ENCODE peak calls at places on chromosomes 1 and 21, in ten cellular contexts. A is A549, J is transverse colon, P is pancreas, D is HepG2, K is fibroblast of pulmonary artery, T is aorta, N is esophagus muscularis mucosa, H is GM12865, Q is bronchial epithelial cell. L is an unnamed sample.

GRCh38 chr1:47637111-47637685 is 199.4 kb downstream of the FOXD2 start:
- DNase-seq in A (no peak), J (no peak), P (no peak), D (no peak), K (peak), T (no peak), N (no peak), H (no peak), Q (no peak), L (no peak)

GRCh38 chr1:113792471-113792870 is 19.8 kb downstream of the RSBN1 start:
- DNase-seq in A (no peak), J (no peak), P (no peak), D (no peak), K (no peak), T (no peak), N (no peak), H (peak), Q (no peak), L (no peak)

GRCh38 chr1:232423591-232423990 is 206.3 kb downstream of the SIPA1L2 start:
- DNase-seq in A (no peak), J (no peak), P (no peak), D (no peak), K (peak), T (no peak), N (no peak), H (no peak), Q (peak), L (no peak)

GRCh38 chr21:44789880-44790279 is 11.7 kb downstream of the UBE2G2 start:
- DNase-seq in A (no peak), J (no peak), P (no peak), D (no peak), K (no peak), T (no peak), N (no peak), H (no peak), Q (no peak), L (no peak)

GRCh38 chr1:17856496-17857108 is 101.5 kb downstream of the ACTL8 start:
- DNase-seq in A (no peak), J (no peak), P (no peak), D (no peak), K (no peak), T (no peak), N (no peak), H (no peak), Q (no peak), L (no peak)

GRCh38 chr21:44273046-44273445 is 11.3 kb upstream of the DNMT3L start:
- DNase-seq in A (no peak), J (no peak), P (peak), D (no peak), K (no peak), T (no peak), N (no peak), H (no peak), Q (no peak), L (no peak)

GRCh38 chr1:41861509-41862410 is 57.0 kb downstream of the HIVEP3 start:
- DNase-seq in A (no peak), J (no peak), P (no peak), D (no peak), K (no peak), T (no peak), N (no peak), H (no peak), Q (peak), L (no peak)

GRCh38 chr1:103284270-103284669 is 175.9 kb upstream of the COL11A1 start:
- DNase-seq in A (no peak), J (no peak), P (no peak), D (no peak), K (peak), T (no peak), N (no peak), H (no peak), Q (no peak), L (no peak)

GRCh38 chr1:172638885-172639831 is 19.7 kb upstream of the FASLG start:
- DNase-seq in A (peak), J (no peak), P (no peak), D (peak), K (peak), T (no peak), N (no peak), H (peak), Q (peak), L (no peak)

GRCh38 chr1:88801575-88802208 is 89.7 kb downstream of the GTF2B start:
- DNase-seq in A (no peak), J (no peak), P (no peak), D (no peak), K (peak), T (no peak), N (no peak), H (peak), Q (peak), L (no peak)

GRCh38 chr1:215113776-215114153 is 31.2 kb downstream of the KCNK2 start:
- DNase-seq in A (no peak), J (no peak), P (no peak), D (no peak), K (no peak), T (no peak), N (no peak), H (peak), Q (no peak), L (no peak)

GRCh38 chr21:39315603-39316002 is 2.2 kb upstream of the BRWD1 start:
- DNase-seq in A (no peak), J (no peak), P (no peak), D (no peak), K (no peak), T (no peak), N (no peak), H (no peak), Q (no peak), L (no peak)

GRCh38 chr1:229578168-229579100 is 19.9 kb upstream of the ABCB10 start:
- DNase-seq in A (no peak), J (no peak), P (no peak), D (no peak), K (no peak), T (no peak), N (no peak), H (no peak), Q (no peak), L (no peak)

GRCh38 chr1:225426395-225427248 is 1.2 kb downstream of the LBR start:
- DNase-seq in A (peak), J (peak), P (no peak), D (no peak), K (peak), T (no peak), N (no peak), H (peak), Q (peak), L (peak)

GRCh38 chr1:181531951-181532640 is 48.8 kb downstream of the CACNA1E start:
- DNase-seq in A (no peak), J (no peak), P (no peak), D (no peak), K (no peak), T (no peak), N (peak), H (no peak), Q (peak), L (no peak)

GRCh38 chr1:168623003-168623828 is 46.8 kb downstream of the XCL1 start:
- DNase-seq in A (peak), J (no peak), P (no peak), D (no peak), K (peak), T (peak), N (no peak), H (no peak), Q (peak), L (no peak)

GRCh38 chr1:15459771-15460719 is 3.5 kb downstream of the CELA2A start:
- DNase-seq in A (no peak), J (no peak), P (no peak), D (no peak), K (no peak), T (no peak), N (no peak), H (no peak), Q (peak), L (no peak)

GRCh38 chr1:231416896-231417295 is 5.2 kb downstream of the EGLN1 start:
- DNase-seq in A (no peak), J (no peak), P (no peak), D (no peak), K (no peak), T (no peak), N (no peak), H (peak), Q (no peak), L (no peak)

GRCh38 chr21:35051287-35051818 is 2.3 kb upstream of the RUNX1 start:
- DNase-seq in A (peak), J (peak), P (peak), D (peak), K (peak), T (peak), N (peak), H (peak), Q (peak), L (peak)

GRCh38 chr1:164311376-164311775 is 247.6 kb upstream of the PBX1 start:
- DNase-seq in A (no peak), J (no peak), P (no peak), D (no peak), K (no peak), T (no peak), N (no peak), H (no peak), Q (no peak), L (no peak)

GRCh38 chr1:46575300-46575699 is 23.9 kb upstream of the KNCN start:
- DNase-seq in A (no peak), J (no peak), P (no peak), D (no peak), K (no peak), T (no peak), N (no peak), H (no peak), Q (no peak), L (no peak)

GRCh38 chr21:20661745-20662470 is 336.3 kb upstream of the NCAM2 start:
- DNase-seq in A (no peak), J (no peak), P (no peak), D (no peak), K (no peak), T (no peak), N (no peak), H (no peak), Q (no peak), L (no peak)

GRCh38 chr1:63277195-63278192 is 44.9 kb upstream of the FOXD3 start:
- DNase-seq in A (no peak), J (peak), P (no peak), D (no peak), K (no peak), T (no peak), N (no peak), H (no peak), Q (no peak), L (no peak)

DNA sequence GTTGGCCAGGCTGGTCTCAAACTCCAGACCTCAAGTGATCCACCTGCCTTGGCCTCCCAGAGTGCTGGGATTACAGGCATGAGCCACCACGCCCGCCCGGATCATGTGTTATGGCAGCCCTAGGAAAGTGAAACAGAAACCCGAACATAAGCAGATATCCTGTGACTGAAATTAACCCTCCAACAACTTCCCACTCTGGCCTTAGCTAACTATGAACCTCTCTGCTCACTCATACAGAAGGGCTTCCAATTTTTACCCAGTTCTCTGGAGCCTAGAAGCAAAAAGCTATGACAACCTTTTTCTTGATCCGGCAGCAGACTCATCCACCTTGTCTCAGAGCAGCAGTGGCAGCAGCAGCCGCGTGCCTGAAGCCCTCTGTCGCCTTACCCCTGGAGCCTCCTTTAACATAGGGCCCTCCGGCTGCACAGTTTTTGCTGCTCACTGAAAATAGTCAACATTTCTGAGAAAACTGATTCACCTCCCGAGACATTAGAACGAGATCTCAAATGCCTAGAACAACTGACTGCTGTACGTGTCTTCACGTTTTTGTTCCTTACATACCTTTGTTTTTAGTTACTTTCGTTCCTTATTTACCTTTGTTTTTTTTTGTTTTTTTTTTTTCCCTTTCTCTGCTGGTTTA is 9.3 kb downstream of the CBR1 start:
- DNase-seq in A (no peak), J (peak), P (no peak), D (no peak), K (no peak), T (peak), N (no peak), H (peak), Q (no peak), L (no peak)
- H3K4me3 ChIP-seq in A (no peak), J (no peak), P (no peak), D (peak), K (no peak), T (no peak), N (no peak), H (no peak), Q (no peak), L (no peak)

GRCh38 chr1:40794915-40795715 is 11.5 kb downstream of the KCNQ4 start:
- DNase-seq in A (no peak), J (no peak), P (no peak), D (no peak), K (no peak), T (no peak), N (no peak), H (peak), Q (no peak), L (no peak)

GRCh38 chr1:40797668-40798010 is 14.1 kb downstream of the KCNQ4 start:
- DNase-seq in A (no peak), J (no peak), P (no peak), D (no peak), K (no peak), T (no peak), N (no peak), H (no peak), Q (no peak), L (no peak)

GRCh38 chr1:40798366-40799310 is 15.1 kb downstream of the KCNQ4 start:
- DNase-seq in A (no peak), J (no peak), P (no peak), D (no peak), K (no peak), T (no peak), N (no peak), H (no peak), Q (no peak), L (no peak)

GRCh38 chr1:40795811-40796586 is 12.4 kb downstream of the KCNQ4 start:
- DNase-seq in A (no peak), J (no peak), P (no peak), D (no peak), K (no peak), T (no peak), N (no peak), H (peak), Q (no peak), L (no peak)

GRCh38 chr1:40796939-40797667 is 13.5 kb downstream of the KCNQ4 start:
- DNase-seq in A (no peak), J (no peak), P (no peak), D (no peak), K (no peak), T (peak), N (no peak), H (no peak), Q (no peak), L (no peak)
- H3K4me3 ChIP-seq in A (no peak), J (no peak), P (no peak), D (no peak), K (no peak), T (no peak), N (no peak), H (no peak), Q (no peak), L (no peak)

GRCh38 chr1:50710099-50710498 is 250.0 kb downstream of the FAF1 start:
- DNase-seq in A (no peak), J (peak), P (no peak), D (no peak), K (no peak), T (no peak), N (no peak), H (no peak), Q (peak), L (no peak)
- H3K4me3 ChIP-seq in A (no peak), J (no peak), P (no peak), D (no peak), K (no peak), T (no peak), N (no peak), H (no peak), Q (no peak), L (no peak)

GRCh38 chr1:109427171-109427467 is 871 bp upstream of the PSMA5 start:
- DNase-seq in A (no peak), J (no peak), P (no peak), D (no peak), K (peak), T (no peak), N (no peak), H (no peak), Q (peak), L (no peak)
- H3K4me3 ChIP-seq in A (peak), J (peak), P (peak), D (peak), K (peak), T (peak), N (peak), H (peak), Q (peak), L (peak)

GRCh38 chr1:52918201-52918600 is 3.3 kb downstream of the ECHDC2 start:
- DNase-seq in A (no peak), J (no peak), P (no peak), D (no peak), K (no peak), T (no peak), N (no peak), H (no peak), Q (no peak), L (no peak)

GRCh38 chr1:52920791-52921291 is 699 bp downstream of the ECHDC2 start:
- DNase-seq in A (no peak), J (peak), P (peak), D (no peak), K (no peak), T (no peak), N (no peak), H (no peak), Q (no peak), L (no peak)

GRCh38 chr1:52919720-52920199 is 1.8 kb downstream of the ECHDC2 start:
- DNase-seq in A (no peak), J (no peak), P (no peak), D (no peak), K (no peak), T (no peak), N (no peak), H (no peak), Q (no peak), L (no peak)

GRCh38 chr1:52917591-52917990 is 3.9 kb downstream of the ECHDC2 start:
- DNase-seq in A (no peak), J (no peak), P (no peak), D (no peak), K (no peak), T (no peak), N (no peak), H (no peak), Q (no peak), L (no peak)

GRCh38 chr1:52919051-52919719 is 2.4 kb downstream of the ECHDC2 start:
- DNase-seq in A (no peak), J (no peak), P (no peak), D (no peak), K (no peak), T (no peak), N (no peak), H (no peak), Q (peak), L (no peak)
- H3K4me3 ChIP-seq in A (no peak), J (no peak), P (no peak), D (no peak), K (no peak), T (no peak), N (no peak), H (no peak), Q (no peak), L (no peak)

GRCh38 chr1:26912147-26912490 is 1.7 kb downstream of the NR0B2 start:
- DNase-seq in A (no peak), J (no peak), P (no peak), D (no peak), K (no peak), T (no peak), N (no peak), H (no peak), Q (no peak), L (no peak)
- H3K4me3 ChIP-seq in A (no peak), J (no peak), P (peak), D (peak), K (no peak), T (no peak), N (no peak), H (no peak), Q (no peak), L (no peak)

DNA sequence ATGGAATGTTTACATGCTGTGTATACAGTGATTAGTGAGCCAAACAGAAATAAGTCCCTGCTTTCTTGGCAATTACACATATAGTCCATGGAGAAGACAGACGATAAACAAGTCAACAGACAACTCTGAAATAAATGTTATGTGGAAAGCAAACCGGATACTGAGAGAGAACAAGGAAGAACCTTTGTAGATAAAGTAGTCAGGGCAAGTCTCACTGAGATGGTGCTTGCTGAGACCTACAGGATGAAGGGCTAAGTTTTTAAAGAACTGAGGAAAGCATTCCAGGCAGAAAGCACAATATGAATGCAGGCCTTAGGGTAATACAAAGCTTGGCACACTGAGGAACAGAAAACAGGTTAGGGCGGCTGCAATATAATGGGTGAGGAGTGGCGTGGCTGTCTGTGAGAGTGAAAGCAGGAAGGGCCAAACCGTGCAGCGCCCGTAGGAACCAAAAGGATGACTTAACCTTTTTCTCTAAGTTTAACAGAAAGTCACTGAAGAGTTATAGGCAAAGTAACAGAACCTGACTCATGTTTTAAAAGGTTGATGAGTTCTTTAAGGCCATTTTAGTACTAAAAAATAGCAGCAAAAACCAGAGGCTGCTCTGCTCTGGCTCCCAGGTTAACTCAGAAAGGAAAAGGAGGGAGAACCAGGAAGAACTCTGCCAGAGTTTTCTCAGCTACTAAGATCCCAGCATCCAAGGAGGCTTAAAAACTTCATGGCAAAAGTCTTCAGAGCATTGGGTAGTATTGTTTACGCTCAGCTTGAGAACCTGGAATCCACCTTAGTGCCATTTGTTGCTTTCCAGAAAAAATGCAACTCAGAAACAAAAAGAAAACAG is 8.7 kb upstream of the TTF2 start:
- DNase-seq in A (no peak), J (peak), P (no peak), D (no peak), K (peak), T (peak), N (no peak), H (peak), Q (peak), L (peak)
- H3K4me3 ChIP-seq in A (no peak), J (peak), P (no peak), D (no peak), K (no peak), T (no peak), N (peak), H (peak), Q (no peak), L (no peak)

GRCh38 chr1:67853704-67854103 is 20.4 kb upstream of the GNG12 start:
- DNase-seq in A (peak), J (peak), P (peak), D (peak), K (peak), T (peak), N (no peak), H (peak), Q (peak), L (peak)

GRCh38 chr1:67855444-67855843 is 22.2 kb upstream of the GNG12 start:
- DNase-seq in A (no peak), J (no peak), P (no peak), D (no peak), K (peak), T (no peak), N (no peak), H (no peak), Q (no peak), L (no peak)

GRCh38 chr1:67851800-67852199 is 18.5 kb upstream of the GNG12 start:
- DNase-seq in A (no peak), J (no peak), P (no peak), D (no peak), K (no peak), T (no peak), N (no peak), H (no peak), Q (no peak), L (no peak)

GRCh38 chr1:67856921-67857320 is 23.7 kb upstream of the GNG12 start:
- DNase-seq in A (no peak), J (no peak), P (no peak), D (no peak), K (no peak), T (no peak), N (no peak), H (no peak), Q (no peak), L (no peak)

DNA sequence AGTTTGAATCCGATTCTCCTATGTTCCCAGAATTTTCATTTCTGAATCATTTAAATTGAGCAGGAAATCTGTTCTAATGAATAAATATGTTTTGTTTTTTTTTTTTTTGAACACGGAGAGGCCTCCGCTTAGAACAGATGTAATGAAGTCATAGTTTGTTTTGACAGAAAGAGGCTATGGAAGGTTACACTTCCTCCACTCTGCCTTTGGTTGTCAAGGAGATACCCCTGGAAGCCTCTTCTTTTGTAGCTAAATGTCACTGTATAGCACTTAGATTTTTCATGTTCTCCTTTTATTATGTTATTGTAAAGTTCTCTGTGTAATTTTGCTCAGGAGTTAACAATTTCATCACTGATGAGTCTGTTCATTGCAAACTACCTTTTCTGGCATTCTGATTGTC is 22.7 kb upstream of the GNG12 start:
- DNase-seq in A (no peak), J (no peak), P (no peak), D (no peak), K (peak), T (no peak), N (no peak), H (no peak), Q (no peak), L (no peak)
- H3K4me3 ChIP-seq in A (no peak), J (no peak), P (no peak), D (no peak), K (no peak), T (no peak), N (no peak), H (no peak), Q (no peak), L (no peak)